ENCODE peak calls at places on chromosome 5, in four cellular contexts. L, X, C and H are unnamed samples. For H3K79me2, the result is how much of the 10 kb centered on the place peaks cover.

GRCh38 chr5:143657814-143658395 is 154.1 kb upstream of the HMHB1 start:
- DNase-seq in L (no peak), X (no peak), C (no peak), H (no peak)

GRCh38 chr5:14218897-14219573 is 75.9 kb downstream of the TRIO start:
- DNase-seq in X (no peak), C (no peak), L (no peak), H (peak)

GRCh38 chr5:53095931-53096525 is 13.5 kb downstream of the MOCS2 start:
- DNase-seq in L (no peak), X (peak), C (peak), H (peak)

GRCh38 chr5:135008981-135009735 is 24.9 kb downstream of the PITX1 start:
- DNase-seq in L (no peak), X (no peak), C (no peak), H (peak)

GRCh38 chr5:163571755-163572154 is 66.3 kb downstream of the MAT2B start:
- DNase-seq in X (no peak), L (peak), C (no peak), H (no peak)

GRCh38 chr5:29744618-29745017 is 1448.9 kb upstream of the CDH6 start:
- DNase-seq in L (no peak), C (no peak), X (no peak), H (no peak)

GRCh38 chr5:33641722-33642505 is 201.1 kb downstream of the TARS1 start:
- DNase-seq in C (no peak), X (no peak), L (peak), H (no peak)

GRCh38 chr5:139140631-139141071 is 57.5 kb downstream of the SIL1 start:
- DNase-seq in L (peak), C (no peak), X (no peak), H (no peak)

GRCh38 chr5:157460921-157461792 is 1.1 kb downstream of the NIPAL4 start:
- DNase-seq in X (no peak), C (no peak), L (no peak), H (no peak)

GRCh38 chr5:80761176-80761575 is 106.4 kb upstream of the DHFR start:
- DNase-seq in C (no peak), L (no peak), X (peak), H (peak)

GRCh38 chr5:96432245-96433065 is 593 bp downstream of the PCSK1 start:
- DNase-seq in C (no peak), X (no peak), L (peak), H (no peak)

GRCh38 chr5:151072234-151073025 is 8.4 kb downstream of the TNIP1 start:
- DNase-seq in C (no peak), X (no peak), L (peak), H (peak)

DNA sequence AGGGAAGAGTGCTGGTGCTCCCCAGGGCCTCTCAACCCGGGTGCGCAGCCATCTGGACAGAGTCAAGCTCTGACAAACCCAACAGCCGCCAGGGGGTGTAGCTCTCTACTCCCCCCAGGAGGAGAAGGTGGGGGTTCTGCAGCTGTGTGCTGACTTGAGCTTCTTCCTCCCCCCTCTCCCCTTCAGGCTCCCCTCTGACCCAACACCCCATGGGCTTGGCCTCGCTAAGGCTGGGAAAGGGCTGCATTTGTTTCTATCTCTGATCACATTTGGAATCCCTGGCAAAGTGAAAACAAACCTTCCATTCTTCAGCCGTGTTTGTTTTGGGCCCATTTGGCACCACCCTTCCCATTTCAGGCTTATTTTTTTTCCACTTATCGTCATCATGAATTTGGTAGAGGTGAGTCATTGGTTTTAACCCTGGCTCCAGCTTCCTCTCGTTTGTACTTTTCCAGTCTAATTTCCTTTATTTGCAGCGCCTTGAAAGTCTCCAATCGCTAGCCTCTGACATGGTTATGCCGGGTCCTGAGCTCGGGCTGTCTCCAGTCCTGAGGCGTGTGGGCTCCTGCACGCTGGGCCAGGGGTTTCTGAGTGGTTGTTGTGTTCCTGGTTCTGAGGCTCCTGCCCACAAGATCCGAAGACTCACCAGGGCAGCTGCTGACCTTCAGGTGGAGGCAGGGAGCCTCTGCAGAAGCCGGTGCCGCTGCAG is 36.1 kb downstream of the DAP start:
- DNase-seq in X (peak), C (peak), L (peak), H (no peak)
- H3K79me2 ChIP-seq in X (half or more), C (under half), L (under half), H (under half)

DNA sequence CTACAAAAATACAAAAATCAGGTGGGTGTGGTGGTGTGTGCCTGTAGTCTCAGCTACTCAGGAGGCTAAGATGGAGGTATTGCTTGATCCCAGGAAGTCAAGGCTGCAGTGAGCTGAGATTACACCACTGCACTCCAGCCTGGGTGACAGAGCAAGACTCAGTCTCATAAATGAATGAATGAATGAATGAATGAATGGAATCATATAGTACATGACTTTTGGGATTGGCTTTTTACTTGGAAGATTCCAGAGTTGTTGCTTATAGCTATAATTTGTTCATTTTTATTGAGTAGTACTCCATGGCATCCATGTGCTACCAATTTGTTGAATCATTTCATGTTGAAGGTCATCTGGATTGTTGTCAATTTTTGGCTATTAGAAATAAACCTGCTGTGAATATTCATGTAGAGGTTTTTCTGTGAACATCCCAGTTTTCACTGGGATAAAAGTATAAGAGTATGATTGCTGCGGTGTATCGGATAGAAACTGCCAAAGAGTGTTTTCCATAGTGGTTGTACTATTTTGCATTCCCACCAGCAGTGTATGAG is 19.9 kb downstream of the ERBIN start:
- DNase-seq in L (no peak), C (no peak), X (no peak), H (no peak)
- H3K79me2 ChIP-seq in L (half or more), C (half or more), X (half or more), H (under half)

GRCh38 chr5:119393201-119393691 is 37.4 kb downstream of the TNFAIP8 start:
- DNase-seq in L (peak), C (no peak), X (no peak), H (no peak)
- H3K79me2 ChIP-seq in L (under half), C (under half), X (under half), H (under half)

DNA sequence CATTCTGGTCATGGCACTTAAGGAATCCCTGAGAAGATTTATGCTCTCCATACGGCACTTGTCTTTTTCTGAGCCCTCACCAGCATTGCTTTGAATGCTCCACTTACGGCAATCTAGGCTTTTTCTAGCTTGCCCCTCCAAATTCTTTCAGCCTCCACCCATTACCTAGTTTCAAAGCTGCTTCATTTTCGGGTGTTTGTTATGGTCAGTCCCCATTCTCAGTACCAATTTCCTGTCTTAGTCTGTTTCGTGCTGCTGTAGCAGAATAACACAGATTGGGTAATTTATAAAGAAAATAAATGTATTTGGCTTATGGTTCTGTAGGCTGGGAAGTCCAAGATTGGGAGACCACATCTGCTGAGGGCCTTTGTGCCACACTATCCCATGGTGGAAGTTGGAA is 42.0 kb downstream of the ARHGEF28 start:
- DNase-seq in L (no peak), X (no peak), C (no peak), H (no peak)
- H3K79me2 ChIP-seq in L (under half), X (under half), C (under half), H (under half)

GRCh38 chr5:112707187-112708179 is 30.2 kb upstream of the APC start:
- DNase-seq in C (peak), X (peak), L (peak), H (peak)
- H3K79me2 ChIP-seq in C (under half), X (under half), L (half or more), H (under half)

DNA sequence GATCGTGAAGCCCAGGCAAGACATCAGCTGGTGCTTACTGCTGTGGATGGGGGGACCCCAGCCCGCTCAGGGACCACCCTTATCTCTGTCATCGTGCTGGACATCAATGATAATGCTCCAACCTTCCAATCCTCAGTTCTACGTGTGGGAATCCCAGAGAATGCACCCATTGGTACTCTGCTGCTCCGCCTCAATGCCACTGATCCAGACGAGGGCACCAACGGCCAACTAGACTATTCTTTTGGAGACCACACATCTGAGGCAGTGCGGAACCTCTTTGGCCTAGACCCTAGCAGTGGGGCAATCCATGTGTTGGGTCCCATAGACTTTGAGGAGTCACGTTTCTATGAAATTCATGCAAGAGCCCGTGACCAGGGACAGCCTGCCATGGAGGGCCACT is 960 bp downstream of the PCDHGC5 start:
- DNase-seq in X (no peak), C (no peak), L (no peak), H (no peak)
- H3K79me2 ChIP-seq in X (under half), C (under half), L (half or more), H (under half)